ENCODE peak calls at places on chromosomes 2 and 18, in five cellular contexts. Z, M, O, S and I are unnamed samples.

GRCh38 chr2:222318026-222318711 is 19.4 kb upstream of the PAX3 start:
- DNase-seq in O (peak), S (peak), M (peak), Z (no peak), I (peak)

GRCh38 chr2:164388511-164388910 is 232.8 kb downstream of the GRB14 start:
- DNase-seq in O (no peak), S (peak), Z (peak), M (no peak), I (peak)

GRCh38 chr18:9437049-9437448 is 38.3 kb upstream of the RALBP1 start:
- DNase-seq in Z (no peak), O (no peak), M (no peak), S (no peak), I (no peak)

GRCh38 chr2:226763320-226763719 is 36.3 kb downstream of the IRS1 start:
- DNase-seq in M (no peak), S (peak), Z (no peak), O (no peak), I (no peak)

GRCh38 chr2:112793449-112793978 is 9.2 kb upstream of the IL1A start:
- DNase-seq in O (no peak), M (no peak), Z (no peak), S (peak), I (no peak)

GRCh38 chr2:35820404-35820803 is 535.2 kb upstream of the CRIM1 start:
- DNase-seq in Z (no peak), M (no peak), O (no peak), S (no peak), I (no peak)

GRCh38 chr2:61255580-61256437 is 93.8 kb downstream of the C2orf74 start:
- DNase-seq in M (no peak), Z (no peak), O (no peak), S (peak), I (peak)

GRCh38 chr2:196959750-196960392 is 33.4 kb upstream of the PGAP1 start:
- DNase-seq in S (no peak), M (no peak), O (no peak), Z (no peak), I (no peak)

GRCh38 chr2:75548036-75548573 is 12.6 kb downstream of the EVA1A start:
- DNase-seq in S (no peak), Z (no peak), O (peak), M (no peak), I (no peak)

GRCh38 chr2:42764096-42764495 is at the start of gene OXER1:
- DNase-seq in Z (no peak), S (no peak), M (no peak), O (no peak), I (no peak)

GRCh38 chr2:4937550-4937949 is 754.6 kb upstream of the SOX11 start:
- DNase-seq in Z (no peak), O (no peak), M (no peak), S (no peak), I (no peak)

GRCh38 chr2:98822301-98823164 is 91.6 kb upstream of the MGAT4A start:
- DNase-seq in M (peak), Z (peak), S (no peak), O (peak), I (no peak)

GRCh38 chr2:127254386-127254981 is 34.4 kb upstream of the CYP27C1 start:
- DNase-seq in Z (no peak), S (no peak), O (no peak), M (no peak), I (no peak)

GRCh38 chr2:212021947-212022346 is 516.7 kb downstream of the ERBB4 start:
- DNase-seq in S (peak), M (no peak), O (no peak), Z (no peak), I (peak)

GRCh38 chr2:122927217-122927616 is 1097.9 kb upstream of the CNTNAP5 start:
- DNase-seq in Z (peak), S (no peak), M (no peak), O (no peak), I (no peak)

GRCh38 chr2:179898873-179899272 is 37.5 kb upstream of the ZNF385B start:
- DNase-seq in M (no peak), O (no peak), Z (peak), S (peak), I (no peak)

GRCh38 chr2:67879586-67880290 is 183.1 kb downstream of the C1D start:
- DNase-seq in M (no peak), Z (no peak), O (no peak), S (peak), I (peak)

GRCh38 chr2:135733045-135733444 is 8.6 kb upstream of the UBXN4 start:
- DNase-seq in Z (no peak), S (no peak), O (no peak), M (no peak), I (no peak)

GRCh38 chr2:78992451-78992806 is 33.1 kb upstream of the REG3G start:
- DNase-seq in S (no peak), M (no peak), O (no peak), Z (peak), I (no peak)

GRCh38 chr2:209988010-209988409 is 14.4 kb upstream of the RPE start:
- DNase-seq in M (no peak), Z (no peak), O (no peak), S (no peak), I (no peak)

GRCh38 chr2:165793161-165793778 is 777 bp downstream of the GALNT3 start:
- DNase-seq in S (peak), O (peak), Z (peak), M (no peak), I (peak)

GRCh38 chr18:6660334-6660733 is 69.2 kb upstream of the ARHGAP28 start:
- DNase-seq in M (no peak), O (no peak), S (no peak), Z (no peak), I (no peak)

GRCh38 chr18:12403601-12404506 is 3.9 kb upstream of the PRELID3A start:
- DNase-seq in Z (no peak), O (no peak), S (peak), M (no peak), I (peak)

GRCh38 chr2:216551669-216552068 is 53.0 kb downstream of the RPL37A start:
- DNase-seq in M (no peak), Z (no peak), S (peak), O (no peak), I (no peak)

GRCh38 chr2:162293122-162293781 is 25.2 kb downstream of the IFIH1 start:
- DNase-seq in S (peak), Z (no peak), M (no peak), O (no peak), I (no peak)

GRCh38 chr2:10935953-10936942 is 24.5 kb downstream of the KCNF1 start:
- DNase-seq in O (no peak), Z (no peak), S (peak), M (no peak), I (peak)

GRCh38 chr18:11136241-11136640 is 13.1 kb downstream of the PIEZO2 start:
- DNase-seq in Z (no peak), O (no peak), S (no peak), M (no peak), I (no peak)

GRCh38 chr2:8312861-8313768 is 368.7 kb upstream of the ID2 start:
- DNase-seq in M (no peak), S (peak), O (no peak), Z (peak), I (no peak)

GRCh38 chr2:8337321-8337720 is 344.5 kb upstream of the ID2 start:
- DNase-seq in M (no peak), S (no peak), Z (no peak), O (no peak), I (no peak)

GRCh38 chr2:109654316-109655050 is 40.3 kb downstream of the SOWAHC start:
- DNase-seq in O (no peak), M (no peak), Z (no peak), S (no peak), I (no peak)

GRCh38 chr2:120736202-120736954 is 710 bp downstream of the GLI2 start:
- DNase-seq in O (peak), Z (no peak), S (peak), M (no peak), I (no peak)

GRCh38 chr2:538646-539045 is 138.6 kb downstream of the TMEM18 start:
- DNase-seq in O (no peak), Z (no peak), M (no peak), S (no peak), I (no peak)

GRCh38 chr2:7838636-7839035 is 843.2 kb upstream of the ID2 start:
- DNase-seq in Z (no peak), S (no peak), O (no peak), M (no peak), I (no peak)

GRCh38 chr2:11814979-11815510 is 68.6 kb downstream of the LPIN1 start:
- DNase-seq in O (no peak), S (no peak), Z (no peak), M (no peak), I (no peak)

GRCh38 chr2:86747708-86748627 is 27.9 kb downstream of the RMND5A start:
- DNase-seq in O (no peak), S (peak), Z (no peak), M (no peak), I (peak)

GRCh38 chr18:25651553-25651952 is 299.6 kb upstream of the ZNF521 start:
- DNase-seq in M (no peak), Z (no peak), O (no peak), S (no peak), I (no peak)

GRCh38 chr2:213261715-213262114 is 22.5 kb upstream of the SPAG16 start:
- DNase-seq in O (no peak), M (no peak), Z (no peak), S (no peak), I (no peak)

GRCh38 chr18:67265464-67266245 is 250.9 kb downstream of the DSEL start:
- DNase-seq in Z (no peak), O (no peak), M (no peak), S (peak), I (no peak)

GRCh38 chr2:30374380-30374779 is 72.7 kb upstream of the LCLAT1 start:
- DNase-seq in O (no peak), M (no peak), Z (no peak), S (no peak), I (no peak)

GRCh38 chr18:48996041-48996440 is 45.3 kb upstream of the SMAD7 start:
- DNase-seq in S (no peak), M (no peak), Z (no peak), O (no peak), I (no peak)

GRCh38 chr18:48994926-48995835 is 44.4 kb upstream of the SMAD7 start:
- DNase-seq in Z (no peak), O (no peak), S (no peak), M (no peak), I (no peak)

GRCh38 chr18:48997681-48997984 is 46.9 kb upstream of the SMAD7 start:
- DNase-seq in Z (no peak), O (no peak), S (no peak), M (no peak), I (no peak)

GRCh38 chr18:48997985-48998831 is 47.4 kb upstream of the SMAD7 start:
- DNase-seq in M (peak), S (peak), Z (no peak), O (no peak), I (peak)

DNA sequence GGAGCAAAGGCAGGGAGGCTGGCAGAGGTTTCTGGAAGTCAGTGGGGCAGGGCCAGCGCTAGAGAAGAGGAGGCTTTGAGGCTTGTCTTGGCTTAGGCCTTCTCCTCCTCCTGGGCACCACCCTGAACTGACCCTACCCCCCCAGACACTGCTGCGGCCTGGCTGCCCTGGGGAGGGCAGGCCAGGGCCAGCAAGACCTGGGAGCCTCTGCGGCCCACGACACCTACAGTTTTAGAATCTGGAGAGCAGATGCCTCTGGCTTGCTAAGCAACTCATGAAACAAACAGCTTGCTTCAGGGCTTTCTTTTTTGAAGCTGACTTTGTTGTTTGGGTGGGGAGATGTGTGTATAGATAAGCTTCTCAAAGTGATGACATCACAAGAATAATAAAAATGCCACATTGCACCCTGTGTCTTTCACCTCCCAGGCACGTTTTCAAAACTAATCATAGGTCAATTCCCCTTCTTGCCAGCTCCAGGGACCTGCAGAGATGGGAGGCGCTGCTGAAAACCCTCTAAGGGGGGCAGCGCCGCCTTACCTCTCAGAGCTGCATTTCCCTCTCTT is 46.2 kb upstream of the SMAD7 start:
- DNase-seq in O (no peak), M (no peak), Z (no peak), S (peak), I (peak)
- H3K27ac ChIP-seq in O (no peak), M (peak), Z (no peak), S (peak), I (peak)

GRCh38 chr2:191680639-191681038 is 2.7 kb downstream of the NABP1 start:
- DNase-seq in Z (no peak), O (no peak), S (no peak), M (no peak), I (no peak)
- H3K27ac ChIP-seq in Z (no peak), O (peak), S (peak), M (no peak), I (peak)

DNA sequence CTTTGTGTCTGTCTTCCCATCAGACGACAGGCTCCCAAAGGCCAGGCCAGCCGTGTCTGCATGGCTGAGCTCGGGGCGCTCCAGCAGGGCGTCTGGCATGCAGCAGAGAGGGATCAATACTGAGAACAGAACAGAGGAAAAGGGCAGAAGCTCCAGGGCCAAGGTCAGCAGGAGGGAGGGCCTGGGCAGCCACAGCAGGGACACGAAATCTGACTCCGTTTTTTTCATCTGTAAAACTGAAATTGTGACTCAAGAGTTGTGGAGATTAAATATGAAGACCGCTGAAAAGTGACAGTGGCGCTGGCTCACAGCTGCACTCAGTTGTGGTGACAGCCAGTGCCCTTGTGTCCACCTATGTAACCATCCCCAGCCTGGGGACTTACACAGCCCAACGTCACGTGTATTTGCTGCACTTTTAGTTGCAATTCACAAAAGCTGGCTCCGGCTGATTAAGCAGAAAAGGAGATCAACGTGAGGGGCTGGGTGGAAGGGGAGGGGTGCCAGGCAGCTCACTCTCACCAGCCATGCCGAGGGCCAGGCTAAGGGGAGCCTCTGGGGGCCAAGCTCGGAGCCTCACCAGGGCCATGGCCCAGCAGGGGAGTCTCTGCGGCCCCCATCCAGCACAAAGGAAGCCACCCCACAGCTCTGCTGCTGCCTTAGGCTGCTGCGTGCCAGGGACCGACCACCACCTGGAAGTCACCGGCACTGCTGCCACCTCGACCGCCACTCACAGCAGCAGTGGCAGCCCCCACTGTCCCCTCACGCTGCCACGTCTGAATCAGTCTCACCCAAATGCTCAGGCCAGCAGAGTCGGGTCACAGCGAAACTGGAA is 74.7 kb downstream of the EIPR1 start:
- DNase-seq in M (no peak), O (no peak), S (no peak), Z (peak), I (no peak)
- H3K27ac ChIP-seq in M (no peak), O (no peak), S (no peak), Z (no peak), I (no peak)

DNA sequence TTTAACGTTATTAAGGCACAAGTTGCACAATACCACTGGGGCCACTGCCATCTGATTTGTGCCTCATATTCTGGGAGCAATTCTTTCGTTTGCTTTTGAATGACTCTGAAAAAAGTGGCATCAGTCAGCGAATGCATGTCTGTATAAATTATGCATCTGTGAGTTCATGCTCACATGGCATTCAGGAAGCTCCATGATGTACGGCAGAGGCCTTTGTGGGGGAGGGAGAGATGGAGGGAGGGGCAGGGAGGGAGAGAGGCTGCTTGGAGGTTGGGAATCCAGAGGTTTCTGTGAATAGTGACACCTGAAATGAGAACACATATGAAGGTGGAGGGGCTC is 362.2 kb downstream of the SOX11 start:
- DNase-seq in Z (no peak), O (no peak), S (no peak), M (no peak), I (no peak)
- H3K27ac ChIP-seq in Z (no peak), O (no peak), S (no peak), M (no peak), I (no peak)

DNA sequence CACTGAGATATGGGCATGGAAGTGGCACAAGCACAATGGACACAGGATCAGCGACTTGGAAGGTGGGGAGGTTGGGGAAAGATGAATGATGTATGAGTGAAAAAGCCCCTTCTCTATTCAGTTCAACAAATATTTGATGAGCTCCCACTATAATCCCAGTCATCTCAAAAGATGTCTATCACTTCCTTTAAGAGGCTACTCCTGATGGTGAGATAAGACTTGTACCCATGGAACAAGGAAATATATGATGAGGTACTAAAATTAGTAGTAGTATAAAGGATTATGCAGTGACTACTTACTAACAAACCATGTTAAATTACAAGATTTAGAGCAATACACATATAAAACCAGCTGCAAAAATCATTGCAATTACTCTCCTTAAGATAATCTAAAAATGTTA is 107.8 kb upstream of the COL5A2 start:
- DNase-seq in Z (no peak), M (no peak), S (no peak), O (no peak), I (no peak)
- H3K27ac ChIP-seq in Z (no peak), M (no peak), S (peak), O (no peak), I (peak)

GRCh38 chr2:218082586-218083351 is 13.7 kb downstream of the RUFY4 start:
- DNase-seq in Z (no peak), O (no peak), S (no peak), M (no peak), I (no peak)

GRCh38 chr2:218081063-218081462 is 12.0 kb downstream of the RUFY4 start:
- DNase-seq in M (no peak), S (no peak), Z (no peak), O (no peak), I (no peak)

GRCh38 chr2:218081695-218082094 is 12.6 kb downstream of the RUFY4 start:
- DNase-seq in S (no peak), O (no peak), M (no peak), Z (no peak), I (no peak)

GRCh38 chr2:218077464-218078216 is 8.6 kb downstream of the RUFY4 start:
- DNase-seq in Z (no peak), S (no peak), O (no peak), M (no peak), I (no peak)

DNA sequence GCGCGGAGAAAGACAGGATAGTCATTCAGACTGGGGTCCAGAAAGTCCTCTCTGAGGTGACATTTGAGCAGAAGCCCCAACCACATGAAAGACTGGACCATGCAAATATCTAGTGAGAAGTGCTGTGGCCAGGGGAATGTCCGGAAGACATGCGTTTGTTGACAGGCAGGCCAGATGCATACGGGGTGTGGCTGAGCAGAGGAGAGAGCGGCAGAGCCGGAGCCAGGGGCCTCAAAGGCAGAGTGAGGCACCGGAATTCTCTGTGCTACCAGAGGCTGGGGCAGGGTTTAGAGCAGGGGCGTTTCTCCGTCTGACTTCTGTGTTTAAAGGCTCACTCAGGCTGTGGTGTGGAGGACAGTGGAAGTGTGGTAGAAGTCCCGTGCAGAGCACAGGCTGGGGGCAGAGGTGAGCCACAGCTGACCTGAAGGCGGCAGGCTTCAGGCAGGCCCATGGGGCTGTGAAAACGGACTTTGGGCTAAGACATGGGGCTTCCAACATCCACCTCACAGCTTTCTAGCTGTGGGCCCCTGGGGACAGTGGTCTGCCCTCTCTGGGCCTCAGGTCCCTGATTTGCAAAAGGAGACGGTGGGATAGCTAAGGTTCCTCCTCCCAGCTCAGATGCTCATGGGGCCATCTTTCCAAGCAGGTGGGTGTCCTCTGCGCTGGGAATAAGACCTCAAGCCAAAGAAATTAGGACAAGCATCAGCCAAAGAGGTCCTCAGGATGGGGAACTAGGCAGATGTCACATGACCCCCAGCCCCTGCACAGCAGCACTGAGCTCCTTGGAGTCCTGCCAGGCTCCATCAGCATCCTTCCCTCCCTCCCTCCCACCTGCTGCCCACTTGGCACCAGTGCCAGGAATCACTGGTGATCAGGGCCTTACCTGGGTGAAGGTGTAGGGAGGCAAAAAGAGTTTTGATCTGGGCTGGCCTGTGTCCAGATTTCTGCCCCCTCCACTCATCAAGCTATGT is 11.2 kb downstream of the RUFY4 start:
- DNase-seq in M (no peak), O (no peak), Z (no peak), S (no peak), I (no peak)
- H3K27ac ChIP-seq in M (no peak), O (no peak), Z (no peak), S (no peak), I (no peak)

GRCh38 chr2:15170068-15170775 is 390.9 kb downstream of the NBAS start:
- DNase-seq in S (no peak), M (no peak), O (no peak), Z (no peak), I (no peak)
- H3K27ac ChIP-seq in S (peak), M (peak), O (no peak), Z (peak), I (peak)